ENCODE peak calls at places on chromosome 17, in seven cellular contexts. One of them, this sample, is unnamed.

GRCh38 chr17:44655983-44656700 is at the start of gene MEIOC:
- DNase-seq in SW 1271: peak; percentile 88
- DNase-seq in germinal center: peak; percentile 80
- DNase-seq in stromal cell of bone marrow: no peak
- DNase-seq in NCI-H1092 treated with DMSO at 0.1 percent for 48 hours: peak; percentile 12
- DNase-seq in Ammon's horn: no peak
- DNase-seq in GDM1: no peak
- DNase-seq in this sample: no peak

GRCh38 chr17:28189667-28190066 is 129.3 kb upstream of the TMEM97 start:
- DNase-seq in SW 1271: no peak
- DNase-seq in germinal center: no peak
- DNase-seq in stromal cell of bone marrow: no peak
- DNase-seq in NCI-H1092 treated with DMSO at 0.1 percent for 48 hours: no peak
- DNase-seq in Ammon's horn: no peak
- DNase-seq in GDM1: no peak
- DNase-seq in this sample: no peak

GRCh38 chr17:57931488-57932137 is 23.6 kb downstream of the CUEDC1 start:
- DNase-seq in SW 1271: no peak
- DNase-seq in germinal center: no peak
- DNase-seq in stromal cell of bone marrow: no peak
- DNase-seq in NCI-H1092 treated with DMSO at 0.1 percent for 48 hours: no peak
- DNase-seq in Ammon's horn: no peak
- DNase-seq in GDM1: no peak
- DNase-seq in this sample: no peak

GRCh38 chr17:79000396-79001189 is 9.0 kb downstream of the CANT1 start:
- DNase-seq in SW 1271: no peak
- DNase-seq in germinal center: peak; percentile 1
- DNase-seq in stromal cell of bone marrow: no peak
- DNase-seq in NCI-H1092 treated with DMSO at 0.1 percent for 48 hours: no peak
- DNase-seq in Ammon's horn: no peak
- DNase-seq in GDM1: no peak
- DNase-seq in this sample: no peak

GRCh38 chr17:28725166-28725659 is 820 bp downstream of the TLCD1 start:
- DNase-seq in SW 1271: peak; percentile 75
- DNase-seq in germinal center: no peak
- DNase-seq in stromal cell of bone marrow: no peak
- DNase-seq in NCI-H1092 treated with DMSO at 0.1 percent for 48 hours: no peak
- DNase-seq in Ammon's horn: no peak
- DNase-seq in GDM1: no peak
- DNase-seq in this sample: no peak

GRCh38 chr17:64016974-64017373 is 3.5 kb downstream of the ICAM2 start:
- DNase-seq in SW 1271: no peak
- DNase-seq in germinal center: no peak
- DNase-seq in stromal cell of bone marrow: no peak
- DNase-seq in NCI-H1092 treated with DMSO at 0.1 percent for 48 hours: no peak
- DNase-seq in Ammon's horn: no peak
- DNase-seq in GDM1: no peak
- DNase-seq in this sample: no peak

GRCh38 chr17:12282056-12282455 is 261.4 kb downstream of the MAP2K4 start:
- DNase-seq in SW 1271: no peak
- DNase-seq in germinal center: no peak
- DNase-seq in stromal cell of bone marrow: peak; percentile 28
- DNase-seq in NCI-H1092 treated with DMSO at 0.1 percent for 48 hours: no peak
- DNase-seq in Ammon's horn: no peak
- DNase-seq in GDM1: no peak
- DNase-seq in this sample: no peak

GRCh38 chr17:3980381-3980975 is 16.2 kb upstream of the ATP2A3 start:
- DNase-seq in SW 1271: no peak
- DNase-seq in germinal center: no peak
- DNase-seq in stromal cell of bone marrow: no peak
- DNase-seq in NCI-H1092 treated with DMSO at 0.1 percent for 48 hours: peak; percentile 47
- DNase-seq in Ammon's horn: no peak
- DNase-seq in GDM1: no peak
- DNase-seq in this sample: no peak

GRCh38 chr17:18257747-18258355 is 687 bp downstream of the FLII start:
- DNase-seq in SW 1271: peak; percentile 89
- DNase-seq in germinal center: peak; percentile 64
- DNase-seq in stromal cell of bone marrow: peak; percentile 74
- DNase-seq in NCI-H1092 treated with DMSO at 0.1 percent for 48 hours: peak; percentile 2
- DNase-seq in Ammon's horn: peak; percentile 75
- DNase-seq in GDM1: no peak
- DNase-seq in this sample: peak; percentile 81

GRCh38 chr17:71633391-71633849 is 487.4 kb upstream of the SOX9 start:
- DNase-seq in SW 1271: peak; percentile 97
- DNase-seq in germinal center: no peak
- DNase-seq in stromal cell of bone marrow: peak; percentile 41
- DNase-seq in NCI-H1092 treated with DMSO at 0.1 percent for 48 hours: no peak
- DNase-seq in Ammon's horn: no peak
- DNase-seq in GDM1: no peak
- DNase-seq in this sample: no peak

GRCh38 chr17:51119415-51120356 is 982 bp downstream of the SPAG9 start:
- DNase-seq in SW 1271: peak; percentile 61
- DNase-seq in germinal center: peak; percentile 52
- DNase-seq in stromal cell of bone marrow: no peak
- DNase-seq in NCI-H1092 treated with DMSO at 0.1 percent for 48 hours: peak; percentile 18
- DNase-seq in Ammon's horn: peak; percentile 42
- DNase-seq in GDM1: peak; percentile 19
- DNase-seq in this sample: peak; percentile 61

GRCh38 chr17:77817953-77818352 is 140.6 kb upstream of the TNRC6C start:
- DNase-seq in SW 1271: no peak
- DNase-seq in germinal center: no peak
- DNase-seq in stromal cell of bone marrow: no peak
- DNase-seq in NCI-H1092 treated with DMSO at 0.1 percent for 48 hours: no peak
- DNase-seq in Ammon's horn: no peak
- DNase-seq in GDM1: no peak
- DNase-seq in this sample: no peak

GRCh38 chr17:66578781-66579489 is 256.0 kb upstream of the CACNG5 start:
- DNase-seq in SW 1271: no peak
- DNase-seq in germinal center: no peak
- DNase-seq in stromal cell of bone marrow: no peak
- DNase-seq in NCI-H1092 treated with DMSO at 0.1 percent for 48 hours: no peak
- DNase-seq in Ammon's horn: no peak
- DNase-seq in GDM1: no peak
- DNase-seq in this sample: no peak

GRCh38 chr17:4607773-4608187 is 23.5 kb downstream of the SMTNL2 start:
- DNase-seq in SW 1271: no peak
- DNase-seq in germinal center: no peak
- DNase-seq in stromal cell of bone marrow: peak; percentile 65
- DNase-seq in NCI-H1092 treated with DMSO at 0.1 percent for 48 hours: no peak
- DNase-seq in Ammon's horn: peak; percentile 73
- DNase-seq in GDM1: peak; percentile 64
- DNase-seq in this sample: peak; percentile 87

GRCh38 chr17:80653856-80654255 is 109.2 kb downstream of the RPTOR start:
- DNase-seq in SW 1271: no peak
- DNase-seq in germinal center: no peak
- DNase-seq in stromal cell of bone marrow: no peak
- DNase-seq in NCI-H1092 treated with DMSO at 0.1 percent for 48 hours: no peak
- DNase-seq in Ammon's horn: no peak
- DNase-seq in GDM1: no peak
- DNase-seq in this sample: no peak

GRCh38 chr17:269616-270514 is 82.7 kb downstream of the RPH3AL start:
- DNase-seq in SW 1271: no peak
- DNase-seq in germinal center: no peak
- DNase-seq in stromal cell of bone marrow: no peak
- DNase-seq in NCI-H1092 treated with DMSO at 0.1 percent for 48 hours: no peak
- DNase-seq in Ammon's horn: peak; percentile 30
- DNase-seq in GDM1: no peak
- DNase-seq in this sample: no peak

GRCh38 chr17:20966869-20967268 is 75.9 kb downstream of the USP22 start:
- DNase-seq in SW 1271: no peak
- DNase-seq in germinal center: no peak
- DNase-seq in stromal cell of bone marrow: no peak
- DNase-seq in NCI-H1092 treated with DMSO at 0.1 percent for 48 hours: no peak
- DNase-seq in Ammon's horn: no peak
- DNase-seq in GDM1: no peak
- DNase-seq in this sample: peak; percentile 88

GRCh38 chr17:17028059-17028877 is 14.0 kb upstream of the MPRIP start:
- DNase-seq in SW 1271: peak; percentile 82
- DNase-seq in germinal center: no peak
- DNase-seq in stromal cell of bone marrow: no peak
- DNase-seq in NCI-H1092 treated with DMSO at 0.1 percent for 48 hours: no peak
- DNase-seq in Ammon's horn: no peak
- DNase-seq in GDM1: no peak
- DNase-seq in this sample: no peak

GRCh38 chr17:72591500-72592241 is 470.9 kb downstream of the SOX9 start:
- DNase-seq in SW 1271: no peak
- DNase-seq in germinal center: no peak
- DNase-seq in stromal cell of bone marrow: no peak
- DNase-seq in NCI-H1092 treated with DMSO at 0.1 percent for 48 hours: peak; percentile 33
- DNase-seq in Ammon's horn: no peak
- DNase-seq in GDM1: no peak
- DNase-seq in this sample: peak; percentile 60

This sample was measured in RPMI8226.